ENCODE peak calls at places on chromosome 4, in six cellular contexts. X is OCI-LY7; I is IMR-90; G is BJ; H is CD4-positive, alpha-beta T cell; R is AG10803. C is an unnamed sample.

GRCh38 chr4:42671431-42672194 is 14.7 kb upstream of the ATP8A1 start:
- DNase-seq in X (peak), I (no peak), G (no peak), H (peak), R (no peak), C (no peak)

GRCh38 chr4:122652379-122652778 is 31.5 kb upstream of the IL21 start:
- DNase-seq in X (peak), I (peak), G (no peak), H (peak), R (peak), C (peak)

GRCh38 chr4:83329521-83330105 is 5.0 kb downstream of the HPSE start:
- DNase-seq in X (no peak), I (peak), G (no peak), H (no peak), R (peak), C (peak)

GRCh38 chr4:94558392-94558920 is 106.7 kb downstream of the PDLIM5 start:
- DNase-seq in X (no peak), I (peak), G (no peak), H (no peak), R (no peak), C (no peak)

GRCh38 chr4:46844325-46844917 is 64.6 kb downstream of the COX7B2 start:
- DNase-seq in X (peak), I (peak), G (no peak), H (no peak), R (peak), C (peak)

GRCh38 chr4:73721419-73721818 is 18.9 kb upstream of the CXCL8 start:
- DNase-seq in X (no peak), I (peak), G (no peak), H (no peak), R (peak), C (peak)

GRCh38 chr4:146243141-146243882 is 29.0 kb downstream of the REELD1 start:
- DNase-seq in X (peak), I (peak), G (no peak), H (peak), R (no peak), C (peak)

GRCh38 chr4:10872833-10873517 is 188.4 kb upstream of the CLNK start:
- DNase-seq in X (no peak), I (no peak), G (no peak), H (no peak), R (no peak), C (peak)

GRCh38 chr4:123398803-123399637 is 2.4 kb downstream of the SPRY1 start:
- DNase-seq in X (peak), I (peak), G (no peak), H (peak), R (peak), C (peak)

GRCh38 chr4:4803216-4803903 is 56.1 kb upstream of the MSX1 start:
- DNase-seq in X (no peak), I (no peak), G (no peak), H (no peak), R (peak), C (no peak)

GRCh38 chr4:54065282-54066087 is 1.1 kb upstream of the CHIC2 start:
- DNase-seq in X (peak), I (no peak), G (no peak), H (no peak), R (peak), C (peak)

GRCh38 chr4:575281-576141 is 584 bp downstream of the TMEM271 start:
- DNase-seq in X (no peak), I (peak), G (no peak), H (no peak), R (peak), C (peak)

GRCh38 chr4:145736241-145736831 is 56.4 kb downstream of the C4orf51 start:
- DNase-seq in X (no peak), I (no peak), G (no peak), H (no peak), R (peak), C (peak)

GRCh38 chr4:85092536-85092935 is 126.0 kb upstream of the WDFY3 start:
- DNase-seq in X (no peak), I (no peak), G (no peak), H (no peak), R (no peak), C (no peak)

GRCh38 chr4:7209699-7210098 is 17.4 kb downstream of the SORCS2 start:
- DNase-seq in X (no peak), I (no peak), G (no peak), H (no peak), R (no peak), C (peak)

GRCh38 chr4:32396504-32396903 is 1676.3 kb downstream of the PCDH7 start:
- DNase-seq in X (no peak), I (no peak), G (no peak), H (no peak), R (no peak), C (no peak)

GRCh38 chr4:3753711-3754412 is 12.3 kb upstream of the ADRA2C start:
- DNase-seq in X (no peak), I (no peak), G (no peak), H (no peak), R (no peak), C (no peak)

GRCh38 chr4:159175165-159175988 is 72.5 kb downstream of the RAPGEF2 start:
- DNase-seq in X (peak), I (peak), G (peak), H (peak), R (peak), C (peak)

GRCh38 chr4:27123769-27124124 is 263.1 kb downstream of the STIM2 start:
- DNase-seq in X (no peak), I (no peak), G (no peak), H (no peak), R (no peak), C (no peak)

GRCh38 chr4:76736434-76736833 is 161.5 kb downstream of the SOWAHB start:
- DNase-seq in X (no peak), I (peak), G (no peak), H (no peak), R (peak), C (peak)

GRCh38 chr4:142396279-142396678 is 449.8 kb downstream of the INPP4B start:
- DNase-seq in X (no peak), I (peak), G (no peak), H (no peak), R (peak), C (peak)

GRCh38 chr4:172099376-172099775 is 286.2 kb downstream of the GALNTL6 start:
- DNase-seq in X (no peak), I (no peak), G (no peak), H (no peak), R (no peak), C (no peak)

GRCh38 chr4:16516796-16517413 is 290.6 kb upstream of the TAPT1 start:
- DNase-seq in X (no peak), I (peak), G (no peak), H (no peak), R (peak), C (peak)

GRCh38 chr4:138235419-138235952 is 6.7 kb downstream of the SLC7A11 start:
- DNase-seq in X (no peak), I (peak), G (peak), H (no peak), R (peak), C (peak)

GRCh38 chr4:29081230-29081955 is 1638.8 kb upstream of the PCDH7 start:
- DNase-seq in X (no peak), I (peak), G (no peak), H (no peak), R (no peak), C (peak)

GRCh38 chr4:75512336-75513211 is 1.6 kb downstream of the RCHY1 start:
- DNase-seq in X (peak), I (peak), G (no peak), H (no peak), R (peak), C (peak)

GRCh38 chr4:31185014-31185585 is 464.9 kb downstream of the PCDH7 start:
- DNase-seq in X (no peak), I (no peak), G (no peak), H (no peak), R (no peak), C (no peak)

GRCh38 chr4:151228196-151229119 is 48.5 kb upstream of the PRSS48 start:
- DNase-seq in X (no peak), I (peak), G (no peak), H (no peak), R (peak), C (peak)

GRCh38 chr4:76665139-76665538 is 230.1 kb downstream of the SHROOM3 start:
- DNase-seq in X (no peak), I (peak), G (no peak), H (no peak), R (peak), C (peak)

GRCh38 chr4:121455285-121455684 is 74.5 kb upstream of the QRFPR start:
- DNase-seq in X (no peak), I (no peak), G (no peak), H (no peak), R (no peak), C (no peak)

GRCh38 chr4:176906693-176907092 is 114.0 kb upstream of the VEGFC start:
- DNase-seq in X (no peak), I (no peak), G (no peak), H (no peak), R (no peak), C (no peak)

GRCh38 chr4:122827899-122828601 is 1.4 kb downstream of the FGF2 start:
- DNase-seq in X (peak), I (peak), G (no peak), H (no peak), R (peak), C (peak)

GRCh38 chr4:174217273-174218126 is 66.0 kb downstream of the FBXO8 start:
- DNase-seq in X (no peak), I (peak), G (peak), H (no peak), R (peak), C (peak)
- TF ChIP-seq CTCF in X (no peak), I (no peak), G (no peak), H (no peak), R (no peak), C (peak)

GRCh38 chr4:41120297-41121217 is 93.8 kb downstream of the APBB2 start:
- DNase-seq in X (no peak), I (peak), G (no peak), H (no peak), R (peak), C (peak)

GRCh38 chr4:41121906-41122305 is 92.4 kb downstream of the APBB2 start:
- DNase-seq in X (no peak), I (no peak), G (no peak), H (no peak), R (no peak), C (no peak)

GRCh38 chr4:41124916-41125548 is 89.3 kb downstream of the APBB2 start:
- DNase-seq in X (no peak), I (no peak), G (no peak), H (no peak), R (peak), C (no peak)

GRCh38 chr4:41122309-41122708 is 92.0 kb downstream of the APBB2 start:
- DNase-seq in X (no peak), I (no peak), G (no peak), H (no peak), R (no peak), C (no peak)

DNA sequence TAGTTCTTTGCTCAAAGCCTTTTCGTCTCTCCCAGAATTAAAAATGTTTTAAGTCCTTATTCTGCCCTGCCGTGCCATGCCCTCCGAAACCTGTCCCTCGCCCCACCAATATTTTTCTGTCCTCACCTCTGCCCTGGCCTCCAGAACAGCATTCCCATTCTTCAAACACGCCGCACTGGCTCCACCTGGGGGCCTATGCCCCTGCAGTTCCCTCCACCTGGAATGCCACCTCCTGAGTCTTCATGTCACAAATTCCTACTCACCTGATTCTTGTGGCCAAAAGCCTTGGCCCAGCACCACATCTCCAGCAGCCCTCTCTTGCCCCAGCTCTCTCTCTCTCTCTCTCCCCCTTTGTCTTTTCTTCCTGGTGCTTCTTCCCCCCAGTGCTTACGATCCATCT is 91.6 kb downstream of the APBB2 start:
- DNase-seq in X (no peak), I (no peak), G (no peak), H (no peak), R (no peak), C (no peak)
- TF ChIP-seq CTCF in X (no peak), I (no peak), G (no peak), H (no peak), R (no peak), C (no peak)

DNA sequence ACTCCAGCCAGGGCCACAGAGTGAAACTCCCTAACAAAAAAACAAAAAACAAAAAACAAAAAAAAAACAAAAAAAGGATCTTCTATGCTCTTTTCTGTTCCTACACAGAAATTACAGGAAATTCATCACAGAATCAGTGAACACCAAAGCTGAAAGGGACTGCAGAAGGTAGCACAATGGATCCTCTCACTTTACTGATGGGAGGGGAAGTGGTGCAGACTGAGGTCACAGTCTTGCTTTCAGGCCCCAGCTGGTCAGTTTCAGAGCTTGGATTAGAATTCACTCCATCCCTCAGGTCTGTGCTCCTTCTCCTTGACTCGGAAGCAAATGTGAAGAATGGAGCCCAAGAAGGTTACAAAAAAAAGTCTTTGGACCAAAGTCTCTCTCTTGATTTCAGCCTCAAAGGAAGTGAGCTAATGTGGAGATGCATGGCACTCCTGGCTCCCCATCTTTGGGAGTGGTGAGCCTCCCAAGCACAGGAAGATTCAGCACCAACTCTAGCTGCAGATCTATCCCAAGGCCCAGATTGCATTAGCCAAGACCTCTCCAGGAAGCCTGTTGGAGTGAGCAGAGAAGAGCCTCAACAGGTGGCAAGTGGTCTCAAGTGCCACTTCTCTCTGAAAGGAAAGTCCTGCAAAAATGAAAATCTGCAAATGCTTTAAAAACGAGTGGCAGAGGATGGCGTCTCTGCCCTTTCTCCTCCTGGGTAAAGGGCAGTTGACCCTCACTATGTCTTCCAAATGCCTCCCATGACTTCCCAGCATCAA is 176.0 kb downstream of the MAML3 start:
- DNase-seq in X (no peak), I (no peak), G (no peak), H (no peak), R (no peak), C (no peak)
- TF ChIP-seq CTCF in X (no peak), I (no peak), G (no peak), H (no peak), R (no peak), C (no peak)

GRCh38 chr4:113761682-113762060 is at the start of gene CAMK2D:
- DNase-seq in X (peak), I (peak), G (peak), H (peak), R (peak), C (peak)
- TF ChIP-seq CTCF in X (peak), I (peak), G (peak), H (peak), R (peak), C (peak)

C was measured in cardiac fibroblast.